ENCODE peak calls at places on chromosomes 7 and 10, in ten cellular contexts. Z is nephron progenitor cell; X is activated CD8-positive, alpha-beta T cell treated with anti-CD3 and anti-CD28 coated beads for 36 hours; E is lower lobe of right lung; T is CD8-positive, alpha-beta T cell; N is AG04450; F is SK-N-SH; O is stomach; P is brain microvascular endothelial cell; D is A549. J is an unnamed sample.
A peak's percentile ranks its signal among the peaks of the same experiment; 100 is the strongest.

GRCh38 chr7:92598310-92598981 is 8.3 kb upstream of the FAM133B start:
- DNase-seq in P (no peak), F (no peak), X (peak; percentile 33), Z (no peak), O (no peak), E (no peak), T (no peak), D (no peak), N (no peak), J (no peak)

GRCh38 chr10:132434405-132435005 is 37.5 kb downstream of the PWWP2B start:
- DNase-seq in D (peak; percentile 59), T (peak; percentile 47), P (no peak), O (no peak), Z (no peak), E (peak; percentile 87), N (no peak), X (peak; percentile 81), F (peak; percentile 39), J (no peak)

GRCh38 chr10:31314256-31315183 is 4.5 kb upstream of the ZEB1 start:
- DNase-seq in P (no peak), E (no peak), D (no peak), F (no peak), N (no peak), O (no peak), Z (no peak), T (no peak), X (no peak), J (no peak)

GRCh38 chr10:784377-784758 is 94.9 kb upstream of the DIP2C start:
- DNase-seq in X (no peak), P (no peak), N (no peak), F (no peak), E (peak; percentile 43), O (peak; percentile 25), D (no peak), T (no peak), Z (no peak), J (peak; percentile 31)

GRCh38 chr7:129313282-129313681 is 88.5 kb downstream of the AHCYL2 start:
- DNase-seq in P (no peak), F (no peak), X (no peak), Z (no peak), N (no peak), T (no peak), E (no peak), D (no peak), O (no peak), J (no peak)

GRCh38 chr7:72760602-72761001 is 67.4 kb downstream of the TYW1B start:
- DNase-seq in E (no peak), F (no peak), T (no peak), D (no peak), N (no peak), X (no peak), O (no peak), Z (no peak), P (no peak), J (no peak)

GRCh38 chr7:134089446-134089845 is 37.7 kb upstream of the LRGUK start:
- DNase-seq in E (no peak), T (no peak), F (no peak), N (no peak), Z (no peak), X (no peak), O (no peak), P (no peak), D (peak; percentile 33), J (no peak)

GRCh38 chr10:29257784-29258135 is 31.1 kb upstream of the LYZL1 start:
- DNase-seq in T (no peak), O (no peak), X (no peak), D (no peak), E (no peak), Z (no peak), F (no peak), N (no peak), P (no peak), J (no peak)

GRCh38 chr10:124911124-124912051 is 30.5 kb upstream of the ZRANB1 start:
- DNase-seq in O (no peak), N (no peak), F (no peak), P (peak; percentile 67), T (no peak), D (no peak), E (no peak), X (no peak), Z (no peak), J (no peak)

GRCh38 chr7:44213872-44214595 is 13.3 kb downstream of the YKT6 start:
- DNase-seq in D (peak; percentile 63), X (no peak), P (peak; percentile 27), N (no peak), Z (peak; percentile 36), T (no peak), E (no peak), O (no peak), F (peak; percentile 84), J (peak; percentile 77)

GRCh38 chr10:24488631-24489030 is 235.1 kb downstream of the ARHGAP21 start:
- DNase-seq in E (no peak), X (no peak), T (no peak), N (no peak), F (no peak), D (no peak), P (no peak), Z (no peak), O (peak; percentile 77), J (no peak)

GRCh38 chr10:132526676-132527075 is 10.9 kb upstream of the INPP5A start:
- DNase-seq in N (no peak), T (no peak), E (peak; percentile 17), F (no peak), Z (no peak), X (no peak), D (no peak), P (peak; percentile 78), O (no peak), J (no peak)

GRCh38 chr7:108097703-108098102 is 32.5 kb downstream of the LAMB4 start:
- DNase-seq in O (no peak), F (peak; percentile 59), T (no peak), N (no peak), P (no peak), E (no peak), X (no peak), Z (no peak), D (peak; percentile 61), J (no peak)

GRCh38 chr10:615583-616152 is 73.8 kb downstream of the DIP2C start:
- DNase-seq in T (no peak), D (no peak), F (no peak), N (peak; percentile 77), E (no peak), X (no peak), P (peak; percentile 89), Z (no peak), O (no peak), J (no peak)

GRCh38 chr10:5346881-5347280 is 17.9 kb upstream of the UCN3 start:
- DNase-seq in E (no peak), X (no peak), Z (no peak), N (no peak), F (no peak), D (no peak), T (no peak), P (no peak), O (no peak), J (no peak)

GRCh38 chr7:103762361-103762760 is 227.1 kb downstream of the RELN start:
- DNase-seq in N (no peak), P (no peak), T (no peak), E (no peak), O (no peak), Z (no peak), D (no peak), X (no peak), F (no peak), J (no peak)

DNA sequence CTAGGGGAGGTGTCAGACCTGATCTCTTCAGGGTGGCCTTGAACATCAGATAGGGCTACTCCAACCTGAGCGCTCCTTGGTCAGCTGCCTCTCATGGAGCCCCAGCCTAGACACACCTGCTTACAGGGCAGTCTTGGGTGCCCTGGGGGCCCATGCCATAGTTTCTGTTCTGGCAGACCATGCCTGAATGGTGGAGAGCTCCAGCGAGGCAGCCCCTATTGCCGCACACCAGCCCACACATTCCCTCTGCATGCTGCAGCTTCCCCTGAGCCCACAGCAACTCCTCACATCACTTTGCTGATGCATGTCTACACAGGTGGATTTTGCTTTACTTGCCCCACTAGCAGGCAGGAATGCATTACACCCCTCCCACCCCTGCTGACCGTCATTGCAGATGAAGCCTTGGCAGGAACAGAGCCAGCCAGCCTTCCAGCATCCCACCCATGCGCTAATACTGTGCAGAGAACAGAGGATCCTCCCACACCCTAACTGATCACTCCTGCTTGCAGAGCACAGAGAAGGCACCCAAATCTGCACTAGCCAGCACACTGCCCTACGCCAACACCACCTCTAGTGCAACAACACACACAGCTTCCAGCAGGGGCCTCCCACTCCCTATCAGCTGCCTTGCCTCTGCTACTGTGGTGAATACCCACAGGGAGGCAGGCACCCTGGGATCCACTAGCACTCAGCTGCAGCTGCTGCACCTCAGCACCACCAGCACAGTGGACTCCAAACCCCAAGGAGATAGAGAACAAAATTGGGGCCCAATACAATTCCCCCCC is 43.0 kb upstream of the GRM3 start:
- DNase-seq in T (no peak), E (no peak), P (no peak), Z (no peak), N (no peak), O (no peak), F (no peak), X (no peak), D (no peak), J (no peak)
- TF ChIP-seq CTCF in T (no peak), E (no peak), P (no peak), Z (no peak), N (no peak), O (no peak), F (no peak), X (no peak), D (no peak), J (no peak)

GRCh38 chr10:82762641-82763040 is 887.6 kb downstream of the NRG3 start:
- DNase-seq in P (no peak), E (no peak), O (no peak), T (no peak), N (no peak), X (no peak), Z (no peak), D (no peak), F (no peak), J (no peak)
- TF ChIP-seq CTCF in P (no peak), E (no peak), O (no peak), T (peak; percentile 0), N (no peak), X (no peak), Z (no peak), D (no peak), F (no peak), J (no peak)

DNA sequence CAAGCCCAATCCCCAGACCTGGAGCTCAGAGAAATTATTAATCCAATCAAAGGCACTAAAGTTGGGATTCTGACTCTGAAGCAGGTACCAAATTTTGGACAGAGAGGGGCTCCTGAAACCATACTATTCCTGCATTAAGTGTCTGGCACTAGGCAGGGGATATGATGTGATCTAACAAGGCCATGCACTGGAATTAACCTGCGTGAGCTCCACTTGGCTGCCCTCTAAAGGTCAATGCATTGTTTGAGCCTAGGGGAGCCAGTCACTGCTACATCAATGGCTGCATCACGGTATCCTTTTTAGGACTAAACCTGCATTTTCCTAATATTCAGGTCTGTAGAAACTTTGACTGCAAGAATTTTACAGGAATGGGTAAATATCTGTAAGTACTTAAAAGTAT is 42.1 kb downstream of the ST8SIA6 start:
- DNase-seq in E (no peak), X (no peak), Z (no peak), N (no peak), O (no peak), F (no peak), T (no peak), D (peak; percentile 9), P (no peak), J (no peak)
- TF ChIP-seq CTCF in E (no peak), X (no peak), Z (no peak), N (no peak), O (no peak), F (peak; percentile 18), T (no peak), D (no peak), P (no peak), J (no peak)

GRCh38 chr7:151129882-151130591 is 37.5 kb downstream of the GBX1 start:
- DNase-seq in X (no peak), D (no peak), P (no peak), Z (no peak), N (no peak), E (no peak), O (no peak), T (no peak), F (no peak), J (no peak)
- TF ChIP-seq CTCF in X (no peak), D (no peak), P (no peak), Z (no peak), N (no peak), E (no peak), O (no peak), T (no peak), F (no peak), J (no peak)